ENCODE peak calls at places on chromosomes 7 and 10, in ten cellular contexts. P is NCI-H1092 treated with DMSO at 0.1 percent for 48 hours, D is tibial nerve, C is GM10248, X is AG09319, O is nephron progenitor cell, V is AG08395, T is HepG2, M is keratinocyte, N is iris pigment epithelial cell. G is an unnamed sample.
A peak's percentile ranks its signal among the peaks of the same experiment; 100 is the strongest.

GRCh38 chr10:89476676-89477075 is 58.7 kb downstream of the SLC16A12 start:
- DNase-seq in P (no peak), D (peak; percentile 23), C (no peak), X (no peak), O (peak; percentile 3), V (no peak), T (peak; percentile 39), M (no peak), N (peak; percentile 95), G (no peak)

GRCh38 chr10:103276941-103277712 is at the start of gene INA:
- DNase-seq in P (peak; percentile 78), D (no peak), C (peak; percentile 64), X (no peak), O (peak; percentile 74), V (peak; percentile 38), T (no peak), M (no peak), N (peak; percentile 43), G (peak; percentile 56)

GRCh38 chr10:42979181-42979580 is 97.7 kb upstream of the RET start:
- DNase-seq in P (no peak), D (no peak), C (no peak), X (no peak), O (no peak), V (no peak), T (no peak), M (no peak), N (no peak), G (no peak)

GRCh38 chr7:135490783-135491182 is 19.1 kb downstream of the CNOT4 start:
- DNase-seq in P (no peak), D (no peak), C (no peak), X (no peak), O (no peak), V (no peak), T (no peak), M (no peak), N (peak; percentile 44), G (no peak)

GRCh38 chr7:111459757-111460280 is 102.5 kb downstream of the IMMP2L start:
- DNase-seq in P (no peak), D (no peak), C (no peak), X (no peak), O (no peak), V (no peak), T (no peak), M (no peak), N (peak; percentile 22), G (no peak)

GRCh38 chr7:153910604-153911003 is 141.6 kb upstream of the DPP6 start:
- DNase-seq in P (no peak), D (no peak), C (no peak), X (no peak), O (no peak), V (no peak), T (no peak), M (no peak), N (no peak), G (no peak)

GRCh38 chr7:105637755-105638154 is 56.5 kb upstream of the EFCAB10 start:
- DNase-seq in P (peak; percentile 69), D (no peak), C (no peak), X (no peak), O (no peak), V (no peak), T (no peak), M (no peak), N (no peak), G (peak; percentile 85)

GRCh38 chr10:89900554-89900953 is 199.2 kb downstream of the KIF20B start:
- DNase-seq in P (no peak), D (no peak), C (no peak), X (no peak), O (no peak), V (no peak), T (no peak), M (no peak), N (no peak), G (no peak)

GRCh38 chr7:99597762-99598501 is at the start of gene TMEM225B:
- DNase-seq in P (no peak), D (no peak), C (peak; percentile 2), X (no peak), O (no peak), V (no peak), T (no peak), M (no peak), N (no peak), G (no peak)

GRCh38 chr7:28988818-28989595 is 30.9 kb upstream of the TRIL start:
- DNase-seq in P (no peak), D (no peak), C (no peak), X (peak; percentile 81), O (no peak), V (peak; percentile 82), T (no peak), M (peak; percentile 63), N (peak; percentile 93), G (no peak)

GRCh38 chr10:75189266-75190096 is 21.1 kb upstream of the VDAC2 start:
- DNase-seq in P (no peak), D (no peak), C (no peak), X (no peak), O (no peak), V (no peak), T (peak; percentile 81), M (no peak), N (no peak), G (no peak)

GRCh38 chr7:135260930-135261721 is 27.5 kb downstream of the STRA8 start:
- DNase-seq in P (no peak), D (no peak), C (no peak), X (no peak), O (no peak), V (no peak), T (no peak), M (no peak), N (peak; percentile 7), G (no peak)

GRCh38 chr10:24762966-24763623 is 39.4 kb upstream of the ARHGAP21 start:
- DNase-seq in P (no peak), D (no peak), C (no peak), X (no peak), O (no peak), V (peak; percentile 79), T (peak; percentile 64), M (no peak), N (peak; percentile 71), G (no peak)

GRCh38 chr10:114767589-114768393 is 53.8 kb upstream of the FHIP2A start:
- DNase-seq in P (no peak), D (no peak), C (peak; percentile 22), X (no peak), O (peak; percentile 44), V (no peak), T (no peak), M (no peak), N (no peak), G (no peak)

GRCh38 chr10:99530108-99531025 is 2.4 kb upstream of the NKX2-3 start:
- DNase-seq in P (no peak), D (no peak), C (peak; percentile 23), X (no peak), O (no peak), V (no peak), T (no peak), M (no peak), N (no peak), G (no peak)

GRCh38 chr10:112375721-112376577 is 2.0 kb downstream of the ACSL5 start:
- DNase-seq in P (no peak), D (peak; percentile 26), C (peak; percentile 84), X (no peak), O (no peak), V (peak; percentile 50), T (peak; percentile 56), M (no peak), N (peak; percentile 44), G (no peak)

GRCh38 chr7:68411742-68412141 is 1186.5 kb upstream of the AUTS2 start:
- DNase-seq in P (peak; percentile 7), D (no peak), C (no peak), X (no peak), O (no peak), V (no peak), T (no peak), M (no peak), N (no peak), G (no peak)

GRCh38 chr7:116524609-116525297 is at the start of gene CAV1:
- DNase-seq in P (peak; percentile 21), D (peak; percentile 77), C (peak; percentile 42), X (peak; percentile 79), O (peak; percentile 44), V (peak; percentile 90), T (no peak), M (no peak), N (peak; percentile 97), G (no peak)

GRCh38 chr10:130140425-130140824 is 4.2 kb downstream of the GLRX3 start:
- DNase-seq in P (no peak), D (no peak), C (no peak), X (no peak), O (no peak), V (no peak), T (no peak), M (no peak), N (no peak), G (no peak)

GRCh38 chr10:11036424-11037011 is 18.8 kb downstream of the CELF2 start:
- DNase-seq in P (peak; percentile 0), D (peak; percentile 28), C (no peak), X (no peak), O (peak; percentile 25), V (peak; percentile 66), T (peak; percentile 11), M (no peak), N (peak; percentile 55), G (no peak)

GRCh38 chr10:29343607-29344038 is 54.8 kb downstream of the LYZL1 start:
- DNase-seq in P (no peak), D (no peak), C (no peak), X (no peak), O (no peak), V (no peak), T (no peak), M (no peak), N (peak; percentile 23), G (no peak)

GRCh38 chr10:62850646-62851045 is 34.5 kb upstream of the EGR2 start:
- DNase-seq in P (no peak), D (no peak), C (no peak), X (no peak), O (no peak), V (no peak), T (no peak), M (no peak), N (no peak), G (no peak)

GRCh38 chr7:13982940-13983677 is 6.4 kb downstream of the ETV1 start:
- DNase-seq in P (no peak), D (no peak), C (no peak), X (no peak), O (no peak), V (no peak), T (no peak), M (no peak), N (peak; percentile 21), G (no peak)

GRCh38 chr7:84088669-84089278 is 105.8 kb downstream of the SEMA3A start:
- DNase-seq in P (peak; percentile 12), D (no peak), C (no peak), X (no peak), O (no peak), V (no peak), T (no peak), M (no peak), N (peak; percentile 33), G (no peak)

GRCh38 chr7:139737221-139738100 is 40.3 kb downstream of the HIPK2 start:
- DNase-seq in P (no peak), D (no peak), C (no peak), X (no peak), O (no peak), V (no peak), T (no peak), M (no peak), N (no peak), G (peak; percentile 14)

GRCh38 chr7:33452805-33453502 is 323.6 kb downstream of the BBS9 start:
- DNase-seq in P (no peak), D (no peak), C (no peak), X (no peak), O (no peak), V (no peak), T (peak; percentile 14), M (no peak), N (peak; percentile 40), G (no peak)

GRCh38 chr7:49802600-49802999 is 29.2 kb downstream of the VWC2 start:
- DNase-seq in P (no peak), D (no peak), C (no peak), X (no peak), O (no peak), V (no peak), T (no peak), M (no peak), N (no peak), G (no peak)

GRCh38 chr10:49519717-49520116 is 19.2 kb downstream of the ERCC6 start:
- DNase-seq in P (peak; percentile 15), D (no peak), C (no peak), X (no peak), O (no peak), V (no peak), T (no peak), M (no peak), N (no peak), G (peak; percentile 3)